ENCODE peak calls at places on chromosomes 7 and 10, in nine cellular contexts. K is Karpas-422; V is fibroblast of mammary gland; A is stimulated activated CD4-positive, alpha-beta T cell treated with anti-CD3 and anti-CD28 coated beads, TNF-alpha, amount 100 ng/mL, for 24 hours; N is H9; R is AG09309; X is activated naive CD8-positive, alpha-beta T cell treated with anti-CD3 and anti-CD28 coated beads, Interleukin-2, amount 50 U/mL, for 16 hours; L is NCI-H1092; M is GM03348. H is an unnamed sample.

GRCh38 chr10:86400705-86401587 is 34.4 kb upstream of the GRID1 start:
- DNase-seq in L (peak; percentile 10), X (peak; percentile 38), V (no peak), N (no peak), A (peak; percentile 59), K (no peak), M (peak; percentile 70), R (no peak), H (peak; percentile 34)

GRCh38 chr7:6614941-6615737 is at the start of gene ZNF853:
- DNase-seq in V (no peak), X (no peak), R (no peak), K (no peak), N (no peak), A (no peak), L (no peak), M (no peak), H (no peak)

GRCh38 chr10:7866191-7866590 is 47.9 kb downstream of the TAF3 start:
- DNase-seq in L (no peak), V (no peak), M (no peak), R (no peak), X (no peak), N (no peak), K (no peak), A (no peak), H (no peak)

GRCh38 chr10:33341638-33342037 is 7.2 kb upstream of the NRP1 start:
- DNase-seq in V (peak; percentile 73), X (no peak), A (no peak), K (no peak), L (no peak), N (no peak), M (no peak), R (no peak), H (peak; percentile 26)

GRCh38 chr7:77811895-77812685 is 13.5 kb downstream of the PHTF2 start:
- DNase-seq in R (peak; percentile 50), X (no peak), A (no peak), K (no peak), N (no peak), L (no peak), V (peak; percentile 76), M (peak; percentile 59), H (peak; percentile 58)

GRCh38 chr7:101422361-101423195 is 59.9 kb downstream of the COL26A1 start:
- DNase-seq in X (no peak), M (no peak), A (no peak), N (no peak), K (no peak), V (no peak), R (no peak), L (no peak), H (no peak)

GRCh38 chr10:52250562-52250961 is 63.5 kb upstream of the DKK1 start:
- DNase-seq in L (no peak), M (no peak), V (no peak), R (no peak), K (no peak), A (no peak), N (no peak), X (no peak), H (no peak)

GRCh38 chr7:7352845-7353244 is 170.5 kb downstream of the C1GALT1 start:
- DNase-seq in R (no peak), M (no peak), X (no peak), V (no peak), A (no peak), L (no peak), N (peak; percentile 75), K (no peak), H (no peak)

GRCh38 chr7:157411580-157411979 is 74.8 kb downstream of the DNAJB6 start:
- DNase-seq in N (peak; percentile 86), M (no peak), R (no peak), V (no peak), L (no peak), A (peak; percentile 28), K (no peak), X (no peak), H (no peak)

GRCh38 chr7:99372275-99373085 is 2.0 kb upstream of the ARPC1B start:
- DNase-seq in V (peak; percentile 38), L (no peak), N (no peak), X (no peak), A (no peak), M (peak; percentile 64), R (no peak), K (no peak), H (no peak)

GRCh38 chr7:148287538-148287937 is 303.0 kb upstream of the C7orf33 start:
- DNase-seq in V (no peak), A (no peak), N (no peak), L (no peak), R (no peak), K (no peak), M (no peak), X (no peak), H (no peak)

GRCh38 chr10:95241533-95241932 is 47.5 kb downstream of the ACSM6 start:
- DNase-seq in K (no peak), M (no peak), A (no peak), N (no peak), V (no peak), X (no peak), R (no peak), L (peak; percentile 54), H (no peak)

GRCh38 chr7:12436896-12437535 is 33.4 kb upstream of the VWDE start:
- DNase-seq in A (no peak), X (no peak), M (peak; percentile 11), K (peak; percentile 72), L (peak; percentile 93), V (peak; percentile 84), N (peak; percentile 54), R (no peak), H (peak; percentile 7)

GRCh38 chr7:144862612-144863319 is 26.9 kb upstream of the TPK1 start:
- DNase-seq in N (no peak), K (no peak), X (no peak), L (no peak), V (no peak), R (no peak), A (no peak), M (no peak), H (no peak)

GRCh38 chr10:34273340-34273739 is 541.8 kb downstream of the PARD3 start:
- DNase-seq in K (no peak), A (no peak), N (no peak), R (no peak), M (no peak), X (no peak), V (no peak), L (no peak), H (no peak)

GRCh38 chr7:40047661-40048060 is 86.8 kb downstream of the MPLKIP start:
- DNase-seq in X (no peak), K (peak; percentile 63), L (no peak), V (no peak), A (no peak), M (no peak), N (no peak), R (no peak), H (no peak)

GRCh38 chr10:71761105-71761511 is 12.2 kb downstream of the VSIR start:
- DNase-seq in A (peak; percentile 43), X (no peak), M (no peak), R (no peak), L (no peak), V (no peak), N (no peak), K (no peak), H (no peak)

GRCh38 chr10:104117839-104118323 is 4.1 kb upstream of the SFR1 start:
- DNase-seq in R (no peak), L (no peak), A (no peak), X (no peak), V (peak; percentile 74), K (no peak), N (no peak), M (peak; percentile 16), H (peak; percentile 61)

GRCh38 chr10:13195016-13195415 is 33.7 kb downstream of the MCM10 start:
- DNase-seq in L (no peak), A (no peak), R (no peak), V (peak; percentile 38), N (no peak), K (no peak), M (no peak), X (no peak), H (no peak)

GRCh38 chr7:44995555-44996493 is 4.2 kb upstream of the CCM2 start:
- DNase-seq in N (no peak), X (no peak), M (no peak), R (no peak), K (peak; percentile 95), L (no peak), A (no peak), V (no peak), H (no peak)

GRCh38 chr7:155489862-155490696 is 32.1 kb downstream of the EN2 start:
- DNase-seq in M (peak; percentile 72), X (no peak), L (no peak), A (no peak), N (peak; percentile 61), V (peak; percentile 11), R (no peak), K (no peak), H (no peak)

GRCh38 chr10:22022257-22023051 is 18.9 kb upstream of the DNAJC1 start:
- DNase-seq in M (no peak), N (no peak), L (no peak), A (peak; percentile 25), V (peak; percentile 37), K (peak; percentile 52), X (peak; percentile 17), R (no peak), H (peak; percentile 80)

GRCh38 chr7:90660819-90661218 is 64.7 kb downstream of the CDK14 start:
- DNase-seq in L (no peak), K (no peak), M (no peak), N (no peak), V (no peak), A (no peak), X (no peak), R (no peak), H (no peak)

GRCh38 chr10:3500408-3500856 is 284.6 kb downstream of the KLF6 start:
- DNase-seq in L (no peak), R (no peak), K (no peak), M (peak; percentile 76), V (peak; percentile 22), X (no peak), N (peak; percentile 81), A (no peak), H (peak; percentile 100)

GRCh38 chr10:100014129-100014762 is 4.5 kb upstream of the DNMBP start:
- DNase-seq in L (peak; percentile 15), N (no peak), M (no peak), R (no peak), A (no peak), X (no peak), V (no peak), K (peak; percentile 61), H (no peak)

GRCh38 chr7:47170516-47170915 is 411.4 kb downstream of the TNS3 start:
- DNase-seq in K (peak; percentile 55), V (no peak), N (no peak), A (no peak), R (no peak), M (peak; percentile 33), X (no peak), L (no peak), H (peak; percentile 16)

GRCh38 chr7:144118341-144118740 is 4.6 kb upstream of the OR2A14 start:
- DNase-seq in N (no peak), A (no peak), V (no peak), K (no peak), R (no peak), M (no peak), X (no peak), L (no peak), H (no peak)

GRCh38 chr7:454356-455109 is 65.1 kb downstream of the PDGFA start:
- DNase-seq in N (no peak), A (no peak), M (no peak), X (no peak), R (no peak), V (no peak), L (no peak), K (no peak), H (no peak)

GRCh38 chr10:131855763-131856401 is 44.9 kb upstream of the PPP2R2D start:
- DNase-seq in N (peak; percentile 17), M (no peak), V (no peak), K (no peak), X (no peak), A (no peak), R (no peak), L (no peak), H (no peak)

GRCh38 chr7:102125127-102125561 is 161.5 kb upstream of the SH2B2 start:
- DNase-seq in V (peak; percentile 66), A (no peak), X (no peak), K (peak; percentile 88), N (peak; percentile 87), L (no peak), R (peak; percentile 64), M (peak; percentile 91), H (peak; percentile 88)

GRCh38 chr10:29461042-29461441 is 172.2 kb downstream of the LYZL1 start:
- DNase-seq in L (no peak), R (no peak), A (no peak), N (no peak), K (no peak), V (no peak), M (no peak), X (no peak), H (no peak)

H was measured in fibroblast of pulmonary artery.